ENCODE peak calls at places on chromosome 13, in nine cellular contexts. Q, N, M, A, S, E, I, P and B are unnamed samples.

GRCh38 chr13:76829572-76830327 is 56.5 kb downstream of the KCTD12 start:
- DNase-seq in Q (no peak), N (no peak), M (no peak), A (no peak), S (peak; percentile 67), E (no peak), I (no peak), P (no peak), B (no peak)

GRCh38 chr13:20828540-20829364 is 55.0 kb upstream of the EEF1AKMT1 start:
- DNase-seq in Q (no peak), N (peak; percentile 21), M (no peak), A (no peak), S (peak; percentile 72), E (peak; percentile 54), I (peak; percentile 70), P (no peak), B (peak; percentile 69)

GRCh38 chr13:48393030-48393697 is 19.7 kb downstream of the LPAR6 start:
- DNase-seq in Q (no peak), N (no peak), M (no peak), A (no peak), S (no peak), E (no peak), I (no peak), P (no peak), B (no peak)

GRCh38 chr13:33518442-33518841 is 232.9 kb upstream of the STARD13 start:
- DNase-seq in Q (no peak), N (no peak), M (no peak), A (no peak), S (no peak), E (no peak), I (no peak), P (no peak), B (no peak)

GRCh38 chr13:27354379-27354778 is 70.0 kb upstream of the GTF3A start:
- DNase-seq in Q (no peak), N (no peak), M (no peak), A (no peak), S (peak; percentile 51), E (peak; percentile 36), I (peak; percentile 37), P (no peak), B (no peak)

GRCh38 chr13:32259116-32259515 is 56.0 kb downstream of the ZAR1L start:
- DNase-seq in Q (no peak), N (no peak), M (no peak), A (no peak), S (no peak), E (no peak), I (no peak), P (no peak), B (no peak)

GRCh38 chr13:20160346-20161274 is at the start of gene GJA3:
- DNase-seq in Q (peak; percentile 33), N (peak; percentile 29), M (no peak), A (peak; percentile 42), S (peak; percentile 19), E (no peak), I (no peak), P (no peak), B (peak; percentile 84)

GRCh38 chr13:85254641-85255040 is 544.6 kb downstream of the SLITRK6 start:
- DNase-seq in Q (no peak), N (no peak), M (no peak), A (no peak), S (no peak), E (no peak), I (no peak), P (no peak), B (no peak)

GRCh38 chr13:114147803-114148520 is 15.5 kb upstream of the RASA3 start:
- DNase-seq in Q (no peak), N (no peak), M (no peak), A (no peak), S (no peak), E (no peak), I (no peak), P (no peak), B (no peak)

GRCh38 chr13:50081106-50081898 is 66.1 kb downstream of the KCNRG start:
- DNase-seq in Q (peak; percentile 38), N (peak; percentile 38), M (peak; percentile 45), A (peak; percentile 55), S (no peak), E (no peak), I (peak; percentile 39), P (no peak), B (peak; percentile 63)

GRCh38 chr13:112873851-112874750 is 94.9 kb upstream of the MCF2L start:
- DNase-seq in Q (no peak), N (peak; percentile 82), M (peak; percentile 62), A (peak; percentile 8), S (peak; percentile 65), E (peak; percentile 77), I (peak; percentile 54), P (peak; percentile 99), B (peak; percentile 80)